ENCODE peak calls at places on chromosomes 11 and 22, in four cellular contexts. One of them, this sample, is unnamed.

GRCh38 chr22:17381237-17381913 is 12.1 kb downstream of the CECR2 start:
- DNase-seq in tibial artery: no peak
- DNase-seq in omental fat pad: no peak
- DNase-seq in A549: no peak
- DNase-seq in this sample: no peak

GRCh38 chr11:42768576-42768975 is 543.2 kb upstream of the API5 start:
- DNase-seq in tibial artery: no peak
- DNase-seq in omental fat pad: no peak
- DNase-seq in A549: no peak
- DNase-seq in this sample: no peak

GRCh38 chr11:63277345-63277943 is 34.0 kb upstream of the SLC22A25 start:
- DNase-seq in tibial artery: no peak
- DNase-seq in omental fat pad: no peak
- DNase-seq in A549: no peak
- DNase-seq in this sample: no peak

GRCh38 chr22:49086606-49087157 is 741.0 kb downstream of the BRD1 start:
- DNase-seq in tibial artery: peak; percentile 41
- DNase-seq in omental fat pad: no peak
- DNase-seq in A549: no peak
- DNase-seq in this sample: no peak

GRCh38 chr11:82929121-82929520 is 27.6 kb downstream of the DDIAS start:
- DNase-seq in tibial artery: no peak
- DNase-seq in omental fat pad: no peak
- DNase-seq in A549: no peak
- DNase-seq in this sample: no peak

GRCh38 chr11:92141159-92141558 is 83.5 kb upstream of the FAT3 start:
- DNase-seq in tibial artery: no peak
- DNase-seq in omental fat pad: no peak
- DNase-seq in A549: no peak
- DNase-seq in this sample: no peak

GRCh38 chr11:11553595-11553994 is 68.2 kb downstream of the GALNT18 start:
- DNase-seq in tibial artery: no peak
- DNase-seq in omental fat pad: no peak
- DNase-seq in A549: no peak
- DNase-seq in this sample: no peak

GRCh38 chr11:66363805-66364535 is 7.6 kb downstream of the SLC29A2 start:
- DNase-seq in tibial artery: no peak
- DNase-seq in omental fat pad: no peak
- DNase-seq in A549: peak; percentile 59
- DNase-seq in this sample: peak; percentile 58

GRCh38 chr11:46628961-46629360 is 11.6 kb downstream of the ATG13 start:
- DNase-seq in tibial artery: no peak
- DNase-seq in omental fat pad: no peak
- DNase-seq in A549: no peak
- DNase-seq in this sample: no peak

GRCh38 chr11:17985517-17985916 is 27.3 kb downstream of the SERGEF start:
- DNase-seq in tibial artery: no peak
- DNase-seq in omental fat pad: no peak
- DNase-seq in A549: no peak
- DNase-seq in this sample: no peak

GRCh38 chr11:45847908-45848316 is 637 bp downstream of the CRY2 start:
- DNase-seq in tibial artery: peak; percentile 79
- DNase-seq in omental fat pad: no peak
- DNase-seq in A549: peak; percentile 56
- DNase-seq in this sample: peak; percentile 47

GRCh38 chr22:19143967-19144400 is 467 bp downstream of the ESS2 start:
- DNase-seq in tibial artery: no peak
- DNase-seq in omental fat pad: no peak
- DNase-seq in A549: no peak
- DNase-seq in this sample: peak; percentile 51

GRCh38 chr11:115912484-115912945 is 408.3 kb upstream of the CADM1 start:
- DNase-seq in tibial artery: no peak
- DNase-seq in omental fat pad: no peak
- DNase-seq in A549: no peak
- DNase-seq in this sample: no peak

GRCh38 chr22:38018938-38019827 is 34.8 kb upstream of the SOX10 start:
- DNase-seq in tibial artery: no peak
- DNase-seq in omental fat pad: no peak
- DNase-seq in A549: no peak
- DNase-seq in this sample: no peak

GRCh38 chr11:29527391-29527936 is 489.4 kb downstream of the KCNA4 start:
- DNase-seq in tibial artery: no peak
- DNase-seq in omental fat pad: no peak
- DNase-seq in A549: peak; percentile 4
- DNase-seq in this sample: no peak

GRCh38 chr11:278001-278951 is at the start of gene NLRP6:
- DNase-seq in tibial artery: peak; percentile 51
- DNase-seq in omental fat pad: no peak
- DNase-seq in A549: no peak
- DNase-seq in this sample: no peak

GRCh38 chr11:70523384-70524095 is 125.2 kb downstream of the CTTN start:
- DNase-seq in tibial artery: no peak
- DNase-seq in omental fat pad: no peak
- DNase-seq in A549: no peak
- DNase-seq in this sample: no peak

GRCh38 chr11:44443836-44444769 is 121.4 kb upstream of the CD82 start:
- DNase-seq in tibial artery: no peak
- DNase-seq in omental fat pad: no peak
- DNase-seq in A549: no peak
- DNase-seq in this sample: no peak
- TF ChIP-seq CTCF in tibial artery: no peak
- TF ChIP-seq CTCF in omental fat pad: no peak
- TF ChIP-seq CTCF in A549: no peak
- TF ChIP-seq CTCF in this sample: no peak

DNA sequence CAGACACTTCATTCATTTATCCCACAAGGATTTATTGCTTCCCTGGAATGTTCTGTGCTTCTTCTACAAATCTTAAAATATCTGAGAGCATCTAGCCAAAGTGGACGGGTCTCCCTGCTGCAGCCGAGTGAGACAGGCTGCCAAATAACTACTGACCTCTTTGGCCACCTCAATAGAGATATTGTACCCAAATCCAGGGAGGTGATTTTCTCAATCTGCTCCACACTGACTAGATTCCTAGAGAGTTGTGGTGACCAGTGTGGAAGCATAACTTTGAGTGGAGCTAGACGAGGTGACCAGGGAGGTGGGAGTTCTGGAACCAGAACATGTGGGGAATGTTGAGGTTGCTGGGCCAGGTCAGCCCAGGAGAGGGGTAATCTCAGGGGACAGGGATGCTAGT is 77.5 kb downstream of the THAP12 start:
- DNase-seq in tibial artery: no peak
- DNase-seq in omental fat pad: no peak
- DNase-seq in A549: no peak
- DNase-seq in this sample: no peak
- TF ChIP-seq CTCF in tibial artery: no peak
- TF ChIP-seq CTCF in omental fat pad: no peak
- TF ChIP-seq CTCF in A549: no peak
- TF ChIP-seq CTCF in this sample: no peak

DNA sequence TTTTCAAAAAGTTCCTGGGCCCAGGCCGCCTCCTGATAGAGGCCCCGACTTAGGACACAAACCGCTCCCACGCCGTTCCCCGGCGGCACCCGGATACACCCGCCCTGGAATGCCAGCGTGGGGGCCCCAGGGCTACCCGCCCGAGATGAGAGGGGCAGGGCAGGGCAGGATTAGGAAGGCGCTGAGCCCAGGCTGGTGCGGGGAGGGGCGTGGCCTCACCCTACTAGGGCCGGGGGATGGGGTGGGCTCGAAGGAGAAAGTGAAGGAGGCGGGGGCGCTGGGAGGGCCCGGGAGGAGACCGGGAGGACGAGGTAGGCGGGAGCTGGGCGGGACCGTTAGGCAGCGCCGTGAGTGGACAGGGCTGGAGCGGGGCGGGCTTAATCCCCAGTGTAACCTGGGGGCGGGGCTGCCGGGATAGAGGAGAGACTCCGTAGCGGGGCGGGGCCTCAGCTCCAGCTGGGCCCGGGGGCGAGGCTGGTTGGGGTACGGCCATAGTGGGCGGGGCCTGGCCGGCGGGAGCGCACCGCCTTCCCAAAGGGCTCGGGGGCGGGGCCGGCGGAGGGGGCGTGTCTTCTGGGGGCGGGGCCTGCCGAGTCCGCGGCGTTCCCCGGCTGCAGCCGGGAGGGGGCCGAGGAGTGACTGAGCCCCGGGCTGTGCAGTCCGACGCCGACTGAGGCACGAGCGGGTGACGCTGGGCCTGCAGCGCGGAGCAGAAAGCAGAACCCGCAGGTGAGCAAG is at the start of gene CD82:
- DNase-seq in tibial artery: peak; percentile 100
- DNase-seq in omental fat pad: peak; percentile 99
- DNase-seq in A549: peak; percentile 95
- DNase-seq in this sample: peak; percentile 92
- TF ChIP-seq CTCF in tibial artery: peak; percentile 43
- TF ChIP-seq CTCF in omental fat pad: no peak
- TF ChIP-seq CTCF in A549: no peak
- TF ChIP-seq CTCF in this sample: no peak

DNA sequence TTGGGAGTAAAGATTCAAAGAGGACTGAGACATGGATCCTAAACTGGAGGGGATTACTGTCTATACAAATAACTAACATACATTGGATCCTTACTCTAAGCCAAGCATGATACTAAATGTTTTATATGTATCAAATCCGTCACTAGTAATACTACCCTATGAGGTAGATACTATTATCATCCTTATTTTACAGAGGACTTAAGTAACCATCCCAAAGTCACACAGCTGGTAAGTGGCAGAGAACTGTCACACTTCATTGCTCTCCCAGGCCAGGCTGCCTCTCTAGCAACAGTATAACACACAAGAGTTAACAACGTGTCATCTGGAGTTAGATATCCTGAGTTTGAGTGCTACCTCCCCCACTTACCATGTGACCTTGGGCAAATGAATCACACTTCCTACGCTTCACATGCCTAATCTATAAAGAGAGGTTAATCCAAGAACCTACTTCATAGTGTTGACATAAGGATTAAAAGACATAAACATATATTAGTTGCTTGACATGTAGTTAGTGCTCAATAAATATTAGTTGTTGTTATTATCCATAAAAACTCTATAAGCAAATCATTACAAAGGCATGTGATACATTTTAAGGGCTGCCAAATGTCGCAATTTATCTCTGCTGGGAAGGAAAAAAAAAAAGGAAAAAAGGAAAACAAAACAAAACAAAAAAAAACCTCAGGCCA is 33.8 kb upstream of the SPON1 start:
- DNase-seq in tibial artery: no peak
- DNase-seq in omental fat pad: no peak
- DNase-seq in A549: no peak
- DNase-seq in this sample: no peak
- TF ChIP-seq CTCF in tibial artery: no peak
- TF ChIP-seq CTCF in omental fat pad: no peak
- TF ChIP-seq CTCF in A549: no peak
- TF ChIP-seq CTCF in this sample: no peak

GRCh38 chr11:61752117-61752924 is at the start of gene MYRF:
- DNase-seq in tibial artery: no peak
- DNase-seq in omental fat pad: no peak
- DNase-seq in A549: peak; percentile 50
- DNase-seq in this sample: peak; percentile 69
- TF ChIP-seq CTCF in tibial artery: peak; percentile 26
- TF ChIP-seq CTCF in omental fat pad: no peak
- TF ChIP-seq CTCF in A549: peak; percentile 98
- TF ChIP-seq CTCF in this sample: peak; percentile 36

DNA sequence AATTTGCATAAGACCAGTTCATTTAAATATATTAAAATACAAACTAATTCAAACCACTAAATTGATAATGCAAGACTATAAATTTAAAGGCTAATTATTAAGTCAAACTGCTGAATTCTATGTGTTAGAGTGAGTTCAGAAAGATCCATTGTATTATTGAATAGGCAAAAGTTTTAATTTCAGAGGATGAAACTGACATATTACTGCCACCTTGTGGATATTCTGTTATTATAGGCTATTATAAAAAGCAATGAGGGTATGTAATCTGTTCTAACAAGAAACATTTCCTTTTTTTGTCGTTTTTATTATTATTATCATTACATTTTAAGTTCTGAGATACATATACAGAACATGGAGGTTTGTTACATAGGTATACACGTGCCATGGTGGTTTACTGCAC is 20.9 kb upstream of the NAALAD2 start:
- DNase-seq in tibial artery: no peak
- DNase-seq in omental fat pad: no peak
- DNase-seq in A549: no peak
- DNase-seq in this sample: no peak
- TF ChIP-seq CTCF in tibial artery: peak; percentile 5
- TF ChIP-seq CTCF in omental fat pad: no peak
- TF ChIP-seq CTCF in A549: peak; percentile 40
- TF ChIP-seq CTCF in this sample: no peak

GRCh38 chr11:108222686-108223448 is at the start of gene ATM:
- DNase-seq in tibial artery: peak; percentile 100
- DNase-seq in omental fat pad: peak; percentile 92
- DNase-seq in A549: peak; percentile 75
- DNase-seq in this sample: peak; percentile 98
- TF ChIP-seq CTCF in tibial artery: peak; percentile 72
- TF ChIP-seq CTCF in omental fat pad: no peak
- TF ChIP-seq CTCF in A549: peak; percentile 53
- TF ChIP-seq CTCF in this sample: peak; percentile 64

This sample was measured in natural killer cell.